ENCODE peak calls at places on chromosomes 12 and 14, in six cellular contexts. D is cardiac fibroblast, C is stomach, O is upper lobe of right lung, L is coronary artery, H is body of pancreas. U is an unnamed sample.
A peak's percentile ranks its signal among the peaks of the same experiment; 100 is the strongest.

GRCh38 chr12:124464062-124464461 is 103.3 kb downstream of the NCOR2 start:
- DNase-seq in O (no peak), H (peak; percentile 44), D (peak; percentile 37), C (no peak), L (no peak), U (no peak)

GRCh38 chr12:124720687-124721500 is 142.8 kb downstream of the SCARB1 start:
- DNase-seq in O (no peak), H (peak; percentile 44), L (no peak), C (peak; percentile 68), D (peak; percentile 80), U (peak; percentile 89)

GRCh38 chr12:92624236-92624635 is 78.6 kb upstream of the PLEKHG7 start:
- DNase-seq in D (peak; percentile 24), L (no peak), O (no peak), C (no peak), H (no peak), U (no peak)

GRCh38 chr14:90503582-90503981 is 106.8 kb downstream of the CALM1 start:
- DNase-seq in H (peak; percentile 74), O (peak; percentile 57), D (no peak), L (no peak), C (peak; percentile 61), U (no peak)

GRCh38 chr14:86364634-86365033 is 834.7 kb downstream of the FLRT2 start:
- DNase-seq in L (no peak), O (no peak), H (no peak), C (no peak), D (no peak), U (no peak)

GRCh38 chr14:44657688-44658388 is 150.8 kb upstream of the FSCB start:
- DNase-seq in C (no peak), L (no peak), H (no peak), O (no peak), D (peak; percentile 66), U (peak; percentile 8)

GRCh38 chr12:50699940-50700339 is 64.0 kb upstream of the ATF1 start:
- DNase-seq in H (no peak), C (no peak), D (no peak), L (no peak), O (no peak), U (no peak)

GRCh38 chr14:103594265-103594664 is 31.5 kb downstream of the COA8 start:
- DNase-seq in C (no peak), H (peak; percentile 58), L (no peak), D (peak; percentile 85), O (no peak), U (no peak)

GRCh38 chr12:78191611-78192010 is 360.9 kb downstream of the NAV3 start:
- DNase-seq in H (no peak), L (no peak), D (no peak), O (no peak), C (no peak), U (no peak)

GRCh38 chr12:32125455-32126084 is 18.9 kb downstream of the BICD1 start:
- DNase-seq in D (no peak), H (no peak), C (no peak), O (no peak), L (no peak), U (no peak)

GRCh38 chr12:111434680-111435338 is 29.1 kb downstream of the SH2B3 start:
- DNase-seq in L (no peak), H (peak; percentile 68), D (peak; percentile 73), O (no peak), C (no peak), U (no peak)

GRCh38 chr12:108523365-108523764 is 8.3 kb downstream of the FICD start:
- DNase-seq in C (no peak), D (no peak), H (no peak), L (no peak), O (no peak), U (no peak)

GRCh38 chr12:8622681-8623080 is 10.0 kb upstream of the AICDA start:
- DNase-seq in H (no peak), O (no peak), L (no peak), D (no peak), C (no peak), U (no peak)

GRCh38 chr12:69688496-69689427 is 10.3 kb downstream of the BEST3 start:
- DNase-seq in O (no peak), D (peak; percentile 89), H (peak; percentile 17), L (peak; percentile 75), C (peak; percentile 31), U (peak; percentile 65)

GRCh38 chr12:112496493-112496892 is 77.7 kb downstream of the PTPN11 start:
- DNase-seq in L (no peak), O (no peak), D (no peak), C (no peak), H (no peak), U (no peak)

GRCh38 chr14:104518659-104519350 is 60.8 kb upstream of the C14orf180 start:
- DNase-seq in O (no peak), L (peak; percentile 49), H (no peak), C (peak; percentile 13), D (no peak), U (no peak)

GRCh38 chr12:2803635-2804380 is 8.7 kb upstream of the ITFG2 start:
- DNase-seq in C (no peak), D (no peak), O (no peak), H (no peak), L (no peak), U (no peak)

GRCh38 chr14:32618991-32619390 is 289.9 kb downstream of the AKAP6 start:
- DNase-seq in H (no peak), O (no peak), L (no peak), D (no peak), C (no peak), U (no peak)

GRCh38 chr12:97995085-97995484 is 520.3 kb upstream of the TMPO start:
- DNase-seq in C (no peak), L (no peak), D (no peak), H (no peak), O (no peak), U (no peak)

GRCh38 chr14:75277796-75278421 is 719 bp upstream of the FOS start:
- DNase-seq in O (no peak), H (no peak), L (no peak), D (peak; percentile 85), C (no peak), U (no peak)

GRCh38 chr12:127677537-127678131 is 589.3 kb upstream of the TMEM132C start:
- DNase-seq in C (peak; percentile 77), O (no peak), L (no peak), H (peak; percentile 78), D (peak; percentile 63), U (peak; percentile 11)

GRCh38 chr14:28707814-28708213 is 58.8 kb upstream of the FOXG1 start:
- DNase-seq in D (peak; percentile 57), H (no peak), L (no peak), O (no peak), C (no peak), U (no peak)

GRCh38 chr12:49582840-49583239 is 14.9 kb upstream of the MCRS1 start:
- DNase-seq in H (no peak), C (no peak), D (peak; percentile 68), O (no peak), L (no peak), U (no peak)
- TF ChIP-seq CTCF in H (no peak), C (no peak), D (no peak), O (no peak), L (no peak), U (no peak)

GRCh38 chr14:63039800-63040380 is 5.4 kb downstream of the KCNH5 start:
- DNase-seq in L (no peak), C (no peak), D (peak; percentile 63), O (no peak), H (no peak), U (no peak)

GRCh38 chr14:63046339-63047268 is 1.3 kb upstream of the KCNH5 start:
- DNase-seq in D (no peak), H (no peak), L (no peak), C (no peak), O (no peak), U (no peak)

GRCh38 chr14:63050694-63051093 is 5.4 kb upstream of the KCNH5 start:
- DNase-seq in C (no peak), H (no peak), O (no peak), L (no peak), D (no peak), U (no peak)

GRCh38 chr14:63045612-63046320 is 508 bp upstream of the KCNH5 start:
- DNase-seq in H (peak; percentile 57), O (peak; percentile 65), L (no peak), C (no peak), D (peak; percentile 14), U (no peak)

GRCh38 chr14:63045234-63045611 is at the start of gene KCNH5:
- DNase-seq in L (no peak), C (no peak), D (peak; percentile 39), H (peak; percentile 52), O (no peak), U (no peak)
- H3K4me3 ChIP-seq in L (peak within 1 kb of the TSS; percentile 64), C (peak within 1 kb of the TSS; percentile 28), D (peak within 1 kb of the TSS; percentile 11), H (no peak within 1 kb of the TSS), O (peak within 1 kb of the TSS; percentile 11), U (no peak within 1 kb of the TSS)

DNA sequence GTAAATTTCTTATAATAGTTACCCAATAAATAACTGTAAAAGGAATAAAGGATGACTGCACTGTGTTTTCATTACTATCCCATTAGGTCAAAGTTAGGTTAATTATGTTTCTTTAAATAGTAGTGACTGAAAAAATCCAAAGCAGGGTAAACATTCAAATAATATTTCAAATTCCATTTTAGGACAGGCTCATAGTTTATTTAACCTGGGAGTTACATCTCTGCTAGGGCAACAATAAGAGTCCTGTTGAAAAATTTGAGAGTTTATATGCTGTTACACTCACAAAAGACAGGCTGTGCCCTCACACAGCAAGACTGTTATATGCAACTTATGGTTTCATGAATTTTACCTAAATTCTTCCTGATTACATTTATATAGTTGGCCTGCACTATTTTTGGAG is 8.0 kb downstream of the ERP27 start:
- DNase-seq in O (no peak), L (no peak), D (peak; percentile 26), H (no peak), C (no peak), U (no peak)
- TF ChIP-seq CTCF in O (peak; percentile 21), L (no peak), D (peak; percentile 14), H (no peak), C (no peak), U (no peak)

GRCh38 chr14:23067847-23068791 is 10.8 kb upstream of the CDH24 start:
- DNase-seq in D (no peak), L (peak; percentile 57), O (no peak), C (no peak), H (no peak), U (no peak)

GRCh38 chr14:23069413-23069806 is 12.1 kb upstream of the CDH24 start:
- DNase-seq in O (no peak), D (no peak), H (no peak), L (no peak), C (no peak), U (no peak)

GRCh38 chr14:23070262-23071129 is 13.2 kb upstream of the CDH24 start:
- DNase-seq in H (no peak), L (no peak), C (no peak), D (no peak), O (no peak), U (no peak)

GRCh38 chr14:23066855-23067744 is 9.8 kb upstream of the CDH24 start:
- DNase-seq in L (peak; percentile 68), D (no peak), H (no peak), C (no peak), O (no peak), U (no peak)

DNA sequence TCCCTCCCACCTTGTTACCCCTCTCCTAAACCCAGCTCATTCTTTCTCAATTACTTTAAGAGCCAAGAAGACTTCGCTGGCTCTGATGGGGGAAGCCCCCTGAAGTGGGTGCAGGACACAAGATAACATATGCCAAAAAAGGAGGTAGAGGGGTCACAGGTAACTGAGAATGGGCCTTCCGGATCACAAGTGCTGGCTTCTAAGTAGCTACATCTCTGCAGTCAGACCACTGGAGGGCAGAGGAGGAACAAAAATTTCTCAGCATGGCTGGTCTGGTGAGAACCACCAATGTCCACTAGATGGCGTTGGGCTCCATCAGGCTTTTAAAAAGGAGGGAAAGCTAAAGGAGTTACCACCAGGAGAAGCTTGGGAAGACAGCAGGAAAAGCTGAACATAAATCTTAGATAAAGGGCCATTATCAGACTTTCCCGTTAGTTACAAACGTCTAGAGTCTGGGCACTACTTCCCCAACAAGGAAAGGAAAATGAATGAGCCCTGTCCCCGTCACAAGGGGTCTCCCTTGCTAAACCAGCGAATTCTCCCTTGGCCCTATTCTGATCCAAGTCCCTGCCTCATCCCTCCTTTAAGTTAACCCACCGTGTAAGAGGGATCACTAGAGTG is 11.6 kb upstream of the CDH24 start:
- DNase-seq in O (no peak), H (peak; percentile 87), D (peak; percentile 95), C (peak; percentile 84), L (no peak), U (peak; percentile 82)
- H3K4me3 ChIP-seq in O (no peak overlapping the region), H (no peak overlapping the region), D (peak overlapping the region; percentile 9), C (no peak overlapping the region), L (no peak overlapping the region), U (peak overlapping the region; percentile 21)

U was measured in LNCaP clone FGC.